ENCODE peak calls at places on chromosome 14, in four cellular contexts. R is NCI-H510A treated with DMSO at 0.1 percent for 48 hours, E is breast epithelium, C is Right ventricle myocardium inferior. B is an unnamed sample.

GRCh38 chr14:96176811-96177211 is 27.8 kb upstream of the BDKRB2 start:
- DNase-seq in R (no peak), E (no peak), C (no peak), B (no peak)

GRCh38 chr14:24308342-24309124 is 756 bp upstream of the CIDEB start:
- DNase-seq in R (no peak), E (no peak), C (no peak), B (no peak)

GRCh38 chr14:59126714-59127436 is 61.6 kb upstream of the DAAM1 start:
- DNase-seq in R (peak), E (no peak), C (no peak), B (peak)

GRCh38 chr14:99122521-99123125 is 149.4 kb downstream of the BCL11B start:
- DNase-seq in R (no peak), E (no peak), C (no peak), B (no peak)

GRCh38 chr14:65791551-65791981 is 379.0 kb downstream of the FUT8 start:
- DNase-seq in R (no peak), E (no peak), C (no peak), B (no peak)

GRCh38 chr14:30620178-30620577 is 1.9 kb upstream of the SCFD1 start:
- DNase-seq in R (no peak), E (no peak), C (no peak), B (no peak)

GRCh38 chr14:74333909-74334308 is 14.4 kb upstream of the VRTN start:
- DNase-seq in R (no peak), E (no peak), C (no peak), B (no peak)

GRCh38 chr14:68113328-68113930 is 293.9 kb downstream of the RAD51B start:
- DNase-seq in R (no peak), E (no peak), C (no peak), B (no peak)

GRCh38 chr14:44846232-44846824 is 115.4 kb downstream of the KLHL28 start:
- DNase-seq in R (peak), E (no peak), C (no peak), B (peak)

GRCh38 chr14:72588521-72588920 is 305.4 kb downstream of the DPF3 start:
- DNase-seq in R (no peak), E (no peak), C (no peak), B (no peak)

GRCh38 chr14:99564256-99564902 is 39.6 kb downstream of the CCDC85C start:
- DNase-seq in R (peak), E (no peak), C (no peak), B (peak)

GRCh38 chr14:92425101-92425500 is 88.5 kb upstream of the RIN3 start:
- DNase-seq in R (no peak), E (no peak), C (no peak), B (no peak)

GRCh38 chr14:99724939-99725773 is 41.1 kb downstream of the CYP46A1 start:
- DNase-seq in R (no peak), E (no peak), C (peak), B (no peak)

GRCh38 chr14:36817071-36817930 is 155.6 kb downstream of the PAX9 start:
- DNase-seq in R (peak), E (no peak), C (no peak), B (no peak)

GRCh38 chr14:30417121-30417520 is 141.8 kb upstream of the G2E3 start:
- DNase-seq in R (no peak), E (no peak), C (no peak), B (no peak)

GRCh38 chr14:35818346-35819115 is 7.6 kb upstream of the BRMS1L start:
- DNase-seq in R (peak), E (no peak), C (no peak), B (peak)

GRCh38 chr14:68145539-68145938 is 326.0 kb downstream of the RAD51B start:
- DNase-seq in R (no peak), E (no peak), C (no peak), B (no peak)

GRCh38 chr14:99534333-99534732 is 53.1 kb downstream of the CCNK start:
- DNase-seq in R (no peak), E (no peak), C (no peak), B (no peak)

GRCh38 chr14:100905166-100905565 is 1.6 kb upstream of the RTL1 start:
- DNase-seq in R (no peak), E (no peak), C (no peak), B (no peak)

GRCh38 chr14:22122227-22123187 is 448.9 kb upstream of the OR4E1 start:
- DNase-seq in R (no peak), E (no peak), C (no peak), B (no peak)

GRCh38 chr14:101461891-101462290 is 99.4 kb upstream of the DIO3 start:
- DNase-seq in R (no peak), E (no peak), C (no peak), B (no peak)

GRCh38 chr14:23829736-23830474 is 123.7 kb upstream of the DHRS4 start:
- DNase-seq in R (no peak), E (no peak), C (no peak), B (no peak)

GRCh38 chr14:94110552-94111181 is at the start of gene IFI27:
- DNase-seq in R (no peak), E (no peak), C (no peak), B (no peak)

GRCh38 chr14:29168149-29168548 is 401.6 kb downstream of the FOXG1 start:
- DNase-seq in R (no peak), E (no peak), C (no peak), B (no peak)

GRCh38 chr14:101584049-101584859 is 23.0 kb downstream of the DIO3 start:
- DNase-seq in R (peak), E (peak), C (no peak), B (no peak)

GRCh38 chr14:40336846-40337245 is 904.6 kb upstream of the FBXO33 start:
- DNase-seq in R (no peak), E (no peak), C (no peak), B (no peak)

GRCh38 chr14:74792249-74793039 is 29.3 kb downstream of the YLPM1 start:
- DNase-seq in R (no peak), E (no peak), C (no peak), B (no peak)

GRCh38 chr14:91299483-91300115 is 55.1 kb upstream of the GPR68 start:
- DNase-seq in R (peak), E (no peak), C (no peak), B (no peak)

GRCh38 chr14:92540472-92541048 is 27.0 kb downstream of the RIN3 start:
- DNase-seq in R (no peak), E (peak), C (peak), B (peak)

GRCh38 chr14:37116933-37117844 is 55.2 kb downstream of the SLC25A21 start:
- DNase-seq in R (peak), E (no peak), C (no peak), B (no peak)

GRCh38 chr14:95486875-95487668 is 29.4 kb downstream of the SYNE3 start:
- DNase-seq in R (peak), E (no peak), C (no peak), B (no peak)

GRCh38 chr14:51529731-51530130 is 122.0 kb upstream of the FRMD6 start:
- DNase-seq in R (no peak), E (no peak), C (no peak), B (no peak)

GRCh38 chr14:33282181-33282580 is 343.5 kb downstream of the NPAS3 start:
- DNase-seq in R (no peak), E (no peak), C (no peak), B (no peak)

GRCh38 chr14:32023540-32023939 is 53.6 kb upstream of the ARHGAP5 start:
- DNase-seq in R (no peak), E (no peak), C (no peak), B (no peak)

GRCh38 chr14:64464695-64465094 is 604 bp upstream of the AKAP5 start:
- DNase-seq in R (peak), E (no peak), C (no peak), B (peak)

GRCh38 chr14:70602254-70602653 is 1.8 kb upstream of the MED6 start:
- DNase-seq in R (no peak), E (no peak), C (no peak), B (no peak)

GRCh38 chr14:90137807-90138206 is 76.0 kb downstream of the KCNK13 start:
- DNase-seq in R (no peak), E (no peak), C (no peak), B (no peak)